ENCODE peak calls at places on chromosomes 7 and 10, in six cellular contexts. W is BJ, I is AG08395, D is mesendoderm, K is cardiac fibroblast, S is WTC11. X is an unnamed sample.

GRCh38 chr7:133051066-133051465 is 30.8 kb downstream of the CHCHD3 start:
- DNase-seq in K (peak; percentile 60), W (no peak), S (no peak), I (no peak), D (peak; percentile 57), X (no peak)

GRCh38 chr7:35905555-35905954 is 104.7 kb downstream of the SEPTIN7 start:
- DNase-seq in I (no peak), K (peak; percentile 64), W (no peak), D (no peak), S (no peak), X (no peak)

GRCh38 chr10:570631-571565 is 118.6 kb downstream of the DIP2C start:
- DNase-seq in S (no peak), W (no peak), I (peak; percentile 21), K (no peak), D (no peak), X (no peak)

GRCh38 chr7:93442478-93443224 is 131.9 kb downstream of the CALCR start:
- DNase-seq in W (no peak), I (peak; percentile 36), K (peak; percentile 46), D (peak; percentile 71), S (peak; percentile 63), X (peak; percentile 7)

GRCh38 chr7:104985259-104985617 is 28.8 kb upstream of the KMT2E start:
- DNase-seq in S (no peak), K (no peak), W (no peak), I (no peak), D (no peak), X (no peak)

GRCh38 chr7:43844257-43844656 is 25.1 kb downstream of the MRPS24 start:
- DNase-seq in S (no peak), I (peak; percentile 18), W (no peak), K (no peak), D (no peak), X (no peak)

GRCh38 chr7:28793383-28793782 is 164.7 kb downstream of the TRIL start:
- DNase-seq in I (peak; percentile 26), K (peak; percentile 46), S (no peak), D (no peak), W (no peak), X (no peak)

GRCh38 chr7:26948617-26949118 is 84.3 kb upstream of the SKAP2 start:
- DNase-seq in W (no peak), S (no peak), I (no peak), K (no peak), D (peak; percentile 90), X (no peak)

GRCh38 chr10:128943111-128943510 is 523.9 kb upstream of the MGMT start:
- DNase-seq in K (no peak), I (no peak), D (no peak), W (no peak), S (no peak), X (no peak)

GRCh38 chr7:127040042-127040441 is 212.7 kb downstream of the GRM8 start:
- DNase-seq in W (no peak), K (no peak), S (no peak), I (no peak), D (no peak), X (no peak)

GRCh38 chr7:110071219-110071618 is 1019.7 kb upstream of the LRRN3 start:
- DNase-seq in D (no peak), S (no peak), K (no peak), W (no peak), I (no peak), X (no peak)

GRCh38 chr7:81190997-81191747 is 272.3 kb upstream of the SEMA3C start:
- DNase-seq in I (peak; percentile 46), W (no peak), S (no peak), K (peak; percentile 61), D (no peak), X (no peak)

GRCh38 chr10:101672536-101672935 is 22.4 kb downstream of the FBXW4 start:
- DNase-seq in K (no peak), I (no peak), D (no peak), S (no peak), W (no peak), X (no peak)

GRCh38 chr7:74027683-74028320 is at the start of gene ELN:
- DNase-seq in K (peak; percentile 21), I (peak; percentile 60), W (no peak), S (no peak), D (peak; percentile 30), X (no peak)

GRCh38 chr7:152756126-152756525 is 3.4 kb upstream of the ACTR3B start:
- DNase-seq in K (no peak), W (no peak), S (no peak), I (no peak), D (no peak), X (no peak)

GRCh38 chr7:151257990-151258389 is 9.5 kb upstream of the SMARCD3 start:
- DNase-seq in I (no peak), D (no peak), K (no peak), S (no peak), W (no peak), X (no peak)

GRCh38 chr10:62199584-62199983 is 69.1 kb downstream of the RTKN2 start:
- DNase-seq in I (no peak), D (no peak), W (no peak), K (peak; percentile 29), S (no peak), X (no peak)

GRCh38 chr10:6049031-6049400 is 13.2 kb downstream of the IL2RA start:
- DNase-seq in W (no peak), D (no peak), I (no peak), K (no peak), S (no peak), X (no peak)